ENCODE peak calls at places on chromosomes 12 and 14, in seven cellular contexts. T, K, J, Y, F, G and Q are unnamed samples.

GRCh38 chr12:71011261-71011660 is 90.7 kb upstream of the PTPRR start:
- DNase-seq in T (no peak), G (no peak), K (no peak), Y (no peak), F (no peak), J (no peak), Q (no peak)

GRCh38 chr14:86961106-86961716 is 1031.8 kb downstream of the GALC start:
- DNase-seq in F (no peak), K (no peak), G (peak), T (no peak), J (no peak), Y (no peak), Q (peak)

GRCh38 chr12:128267651-128268347 is 829 bp downstream of the TMEM132C start:
- DNase-seq in G (peak), K (no peak), J (no peak), F (no peak), T (no peak), Y (no peak), Q (no peak)

GRCh38 chr14:94571950-94572349 is 9.3 kb upstream of the SERPINA5 start:
- DNase-seq in G (no peak), Y (no peak), J (no peak), F (no peak), K (no peak), T (peak), Q (no peak)

GRCh38 chr12:57085999-57086950 is 2.6 kb upstream of the NAB2 start:
- DNase-seq in Y (peak), J (peak), T (no peak), K (no peak), G (peak), F (no peak), Q (peak)

GRCh38 chr14:93958567-93959238 is 17.7 kb downstream of the ASB2 start:
- DNase-seq in K (no peak), T (no peak), Y (no peak), F (no peak), J (peak), G (no peak), Q (no peak)

GRCh38 chr14:54440037-54440436 is 1.1 kb downstream of the CNIH1 start:
- DNase-seq in Y (no peak), J (no peak), F (no peak), T (no peak), K (no peak), G (no peak), Q (no peak)

GRCh38 chr14:44846232-44846824 is 115.4 kb downstream of the KLHL28 start:
- DNase-seq in F (no peak), Y (peak), K (peak), G (peak), J (peak), T (peak), Q (peak)

GRCh38 chr14:38255673-38256357 is at the start of gene CLEC14A:
- DNase-seq in J (no peak), F (no peak), G (peak), T (no peak), Y (peak), K (no peak), Q (no peak)

GRCh38 chr14:90513151-90514014 is 116.6 kb downstream of the CALM1 start:
- DNase-seq in Y (no peak), K (no peak), G (peak), T (no peak), F (no peak), J (no peak), Q (no peak)

GRCh38 chr12:18145924-18146323 is 55.9 kb upstream of the RERGL start:
- DNase-seq in F (no peak), G (no peak), K (no peak), T (no peak), J (no peak), Y (no peak), Q (no peak)

GRCh38 chr14:63435838-63436237 is 107.3 kb downstream of the PPP2R5E start:
- DNase-seq in G (no peak), F (no peak), K (no peak), T (peak), Y (no peak), J (peak), Q (no peak)

GRCh38 chr14:68634346-68634745 is 158.5 kb downstream of the ZFP36L1 start:
- DNase-seq in K (no peak), G (no peak), Y (no peak), T (no peak), F (no peak), J (no peak), Q (no peak)

GRCh38 chr14:31926123-31926522 is 151.0 kb upstream of the ARHGAP5 start:
- DNase-seq in J (peak), K (no peak), T (no peak), Y (peak), G (peak), F (no peak), Q (peak)

GRCh38 chr12:58067610-58068387 is 126.4 kb downstream of the ATP23 start:
- DNase-seq in Y (no peak), K (no peak), T (peak), F (no peak), G (no peak), J (no peak), Q (no peak)

GRCh38 chr12:92987362-92987761 is 58.3 kb upstream of the EEA1 start:
- DNase-seq in T (peak), Y (peak), G (peak), F (no peak), K (no peak), J (peak), Q (peak)

GRCh38 chr14:74882103-74882920 is 596 bp downstream of the DLST start:
- DNase-seq in J (peak), G (peak), F (no peak), K (no peak), T (no peak), Y (peak), Q (peak)

GRCh38 chr12:43749016-43749415 is 9.6 kb downstream of the PUS7L start:
- DNase-seq in J (no peak), T (no peak), Y (no peak), F (no peak), G (no peak), K (no peak), Q (no peak)

GRCh38 chr12:103757248-103757647 is 83.8 kb downstream of the NT5DC3 start:
- DNase-seq in G (no peak), F (no peak), J (no peak), T (no peak), Y (no peak), K (no peak), Q (no peak)

GRCh38 chr14:24075485-24076301 is 4.3 kb downstream of the CPNE6 start:
- DNase-seq in G (no peak), Y (no peak), T (no peak), K (no peak), F (no peak), J (peak), Q (no peak)

GRCh38 chr14:69760810-69761209 is 6.1 kb upstream of the SRSF5 start:
- DNase-seq in T (no peak), K (no peak), F (no peak), Y (no peak), J (no peak), G (no peak), Q (no peak)

GRCh38 chr12:31322651-31323248 is 3.2 kb downstream of the SINHCAF start:
- DNase-seq in T (peak), J (no peak), G (peak), Y (no peak), F (no peak), K (no peak), Q (no peak)

GRCh38 chr14:81436296-81437138 is 36.4 kb upstream of the STON2 start:
- DNase-seq in T (no peak), J (peak), F (peak), K (no peak), G (peak), Y (peak), Q (peak)

GRCh38 chr12:52602552-52602951 is 1.3 kb upstream of the KRT72 start:
- DNase-seq in Y (no peak), F (no peak), J (no peak), G (no peak), T (no peak), K (no peak), Q (no peak)

GRCh38 chr14:59126714-59127436 is 61.6 kb upstream of the DAAM1 start:
- DNase-seq in J (peak), T (peak), G (peak), Y (peak), F (no peak), K (no peak), Q (peak)

GRCh38 chr14:24984846-24985589 is 64.9 kb downstream of the STXBP6 start:
- DNase-seq in T (no peak), G (no peak), Y (no peak), K (no peak), J (no peak), F (no peak), Q (peak)

GRCh38 chr14:104561124-104561531 is 18.4 kb upstream of the C14orf180 start:
- DNase-seq in K (no peak), T (no peak), G (no peak), Y (no peak), J (no peak), F (no peak), Q (no peak)

GRCh38 chr12:10170199-10170598 is 1.7 kb downstream of the OLR1 start:
- DNase-seq in G (no peak), Y (no peak), F (no peak), J (no peak), K (no peak), T (no peak), Q (no peak)

GRCh38 chr12:51163795-51164194 is 9.1 kb downstream of the TFCP2 start:
- DNase-seq in G (no peak), K (no peak), Y (no peak), F (no peak), J (no peak), T (no peak), Q (no peak)

GRCh38 chr14:79056879-79057278 is 886.7 kb downstream of the NRXN3 start:
- DNase-seq in J (no peak), G (no peak), K (no peak), F (no peak), Y (no peak), T (peak), Q (no peak)

GRCh38 chr12:30002677-30003076 is 218.9 kb upstream of the TMTC1 start:
- DNase-seq in Y (no peak), K (no peak), G (no peak), T (no peak), F (no peak), J (no peak), Q (no peak)
- H3K4me3 ChIP-seq in Y (no peak), K (no peak), G (no peak), T (no peak), F (no peak), J (no peak), Q (no peak)

DNA sequence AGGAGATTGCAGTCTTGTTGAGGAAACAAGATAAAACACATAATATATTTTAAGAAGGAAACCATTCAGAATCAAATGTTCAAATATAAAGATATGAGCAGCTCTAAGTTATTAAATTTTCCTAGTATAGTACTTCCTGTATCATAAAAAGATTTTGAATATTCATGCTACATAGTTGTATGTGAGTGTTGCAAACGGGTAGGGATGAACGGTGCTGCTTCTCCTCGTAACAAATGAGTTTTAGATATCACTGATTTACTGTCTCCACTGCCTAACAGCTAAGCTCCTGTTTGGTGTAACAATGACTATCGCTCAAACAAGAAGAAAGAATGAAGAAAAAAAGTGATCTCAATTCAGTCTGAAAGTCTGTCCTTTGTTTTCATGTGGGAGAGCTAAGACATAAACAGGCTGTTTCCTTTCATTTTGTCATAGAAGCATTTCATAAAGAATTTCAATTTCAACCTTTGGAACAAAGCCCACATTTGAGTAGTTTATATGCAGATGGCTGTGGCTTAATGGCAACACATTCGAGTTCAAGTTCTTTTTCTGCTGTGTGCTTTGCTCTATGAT is 26.1 kb upstream of the RTRAF start:
- DNase-seq in J (no peak), K (no peak), F (no peak), G (no peak), Y (peak), T (no peak), Q (no peak)
- H3K4me3 ChIP-seq in J (no peak), K (no peak), F (no peak), G (no peak), Y (no peak), T (no peak), Q (no peak)

DNA sequence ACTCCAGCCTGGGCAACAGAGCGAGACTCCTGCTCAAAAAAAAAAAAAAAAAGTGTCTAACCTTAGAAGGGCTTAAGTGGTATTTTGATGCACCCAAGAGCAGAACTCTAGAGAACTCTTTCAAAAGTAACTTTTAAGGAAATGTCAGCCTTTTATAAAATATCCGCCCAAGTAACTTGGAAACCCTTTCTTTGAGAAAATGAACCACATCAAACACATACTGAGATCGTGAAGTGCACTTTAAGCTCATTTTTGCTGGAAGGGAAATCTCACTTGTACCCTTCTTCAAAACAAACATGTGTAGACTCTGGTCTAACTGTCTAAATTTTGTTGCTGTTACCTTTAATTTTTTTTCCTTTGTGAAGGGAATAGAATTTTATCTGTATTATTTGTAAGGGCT is 5.5 kb downstream of the C12orf56 start:
- DNase-seq in T (no peak), J (no peak), F (no peak), Y (peak), K (no peak), G (no peak), Q (peak)
- H3K4me3 ChIP-seq in T (no peak), J (no peak), F (no peak), Y (no peak), K (no peak), G (no peak), Q (no peak)

DNA sequence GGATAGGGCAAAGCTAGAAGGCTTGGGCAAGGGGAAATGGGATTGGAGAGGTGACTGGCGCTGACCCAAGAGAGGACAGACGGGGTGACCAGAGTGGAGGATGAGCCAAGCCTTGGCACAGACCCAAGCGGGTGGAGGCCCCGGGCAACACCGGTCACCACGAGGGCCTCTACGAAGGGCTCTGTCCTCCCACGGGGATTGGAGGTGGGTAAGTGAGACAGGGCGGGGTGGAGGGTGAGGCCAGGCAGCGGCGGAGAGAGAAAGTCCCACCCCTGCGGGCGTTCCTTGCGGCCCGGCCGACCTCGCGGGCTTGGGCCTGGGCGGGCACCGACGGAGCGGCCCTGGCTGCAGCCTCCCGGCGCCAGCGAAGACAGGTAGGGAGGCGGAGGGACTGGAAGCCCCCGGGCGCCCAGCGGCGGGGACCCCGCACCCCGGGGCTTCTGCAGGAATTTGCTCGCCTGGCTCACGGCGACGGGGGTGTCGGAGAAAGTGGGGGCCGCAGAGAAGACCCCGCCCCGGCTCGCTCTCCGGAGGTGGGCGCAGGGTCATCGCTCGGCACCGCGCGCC is at the start of gene PAPLN:
- DNase-seq in Y (no peak), F (peak), G (peak), J (no peak), K (no peak), T (no peak), Q (no peak)
- H3K4me3 ChIP-seq in Y (no peak), F (peak), G (peak), J (no peak), K (peak), T (peak), Q (no peak)

DNA sequence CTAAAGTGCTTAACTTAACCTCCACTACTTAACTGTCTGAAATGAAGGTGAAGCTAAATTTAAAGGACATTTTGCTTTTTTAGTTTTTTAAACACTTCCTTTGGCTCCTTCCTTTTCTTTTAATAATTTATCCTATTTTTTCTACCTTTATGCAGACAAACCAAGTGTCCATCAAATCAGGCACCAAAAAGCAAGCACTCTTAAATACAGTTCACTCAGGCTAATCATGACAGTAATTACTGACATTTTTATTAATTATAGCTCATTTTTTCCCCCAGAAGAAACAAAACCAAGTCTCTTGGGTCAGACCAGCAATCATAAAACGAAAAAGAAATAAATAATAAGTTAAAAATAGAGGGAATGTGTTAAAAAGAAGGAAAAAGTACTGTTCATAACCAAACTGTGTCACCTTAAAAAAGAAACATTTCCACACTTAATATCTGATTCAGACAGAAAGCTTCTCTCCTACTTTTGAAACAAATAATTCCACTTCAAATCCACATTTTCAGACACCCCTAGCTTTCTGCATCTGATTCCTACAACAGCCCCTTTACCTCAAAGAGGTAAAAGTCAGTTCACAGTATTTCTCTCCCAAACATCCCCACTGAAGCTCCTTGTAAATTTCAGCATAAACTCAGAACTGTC is 5.5 kb upstream of the CCND2 start:
- DNase-seq in T (no peak), G (no peak), K (no peak), F (no peak), J (no peak), Y (no peak), Q (no peak)
- H3K4me3 ChIP-seq in T (no peak), G (peak), K (peak), F (no peak), J (no peak), Y (peak), Q (no peak)

GRCh38 chr12:102005256-102005655 is 56.5 kb downstream of the WASHC3 start:
- DNase-seq in J (no peak), K (no peak), F (no peak), T (no peak), G (peak), Y (no peak), Q (no peak)

GRCh38 chr12:102008615-102009126 is 53.1 kb downstream of the WASHC3 start:
- DNase-seq in G (no peak), J (no peak), F (no peak), Y (no peak), T (no peak), K (no peak), Q (no peak)

GRCh38 chr12:102009796-102010195 is 52.0 kb downstream of the WASHC3 start:
- DNase-seq in F (no peak), Y (no peak), G (no peak), J (peak), K (no peak), T (no peak), Q (no peak)

GRCh38 chr12:102010265-102010994 is 51.4 kb downstream of the WASHC3 start:
- DNase-seq in J (peak), F (no peak), T (no peak), G (no peak), K (peak), Y (no peak), Q (no peak)
- H3K4me3 ChIP-seq in J (peak), F (no peak), T (no peak), G (no peak), K (peak), Y (no peak), Q (no peak)

GRCh38 chr12:89709994-89710872 is 1.6 kb upstream of the ATP2B1 start:
- DNase-seq in J (peak), K (no peak), G (peak), T (no peak), Y (peak), F (peak), Q (no peak)
- H3K4me3 ChIP-seq in J (peak), K (peak), G (peak), T (peak), Y (peak), F (peak), Q (peak)